ENCODE peak calls at places on chromosomes 2 and 18, in five cellular contexts. One of them, this sample, is unnamed.

GRCh38 chr18:9985641-9986040 is 71.8 kb downstream of the VAPA start:
- DNase-seq in GM12865: no peak
- DNase-seq in AG04449: no peak
- DNase-seq in AG09309: no peak
- DNase-seq in chondrocyte: no peak
- DNase-seq in this sample: no peak

GRCh38 chr2:236380051-236380612 is 115.9 kb upstream of the ASB18 start:
- DNase-seq in AG09309: no peak
- DNase-seq in chondrocyte: no peak
- DNase-seq in GM12865: no peak
- DNase-seq in AG04449: no peak
- DNase-seq in this sample: no peak

GRCh38 chr18:79867666-79868065 is 69.9 kb downstream of the KCNG2 start:
- DNase-seq in chondrocyte: no peak
- DNase-seq in AG04449: no peak
- DNase-seq in AG09309: no peak
- DNase-seq in GM12865: no peak
- DNase-seq in this sample: no peak

GRCh38 chr2:150596071-150596470 is 108.6 kb upstream of the RND3 start:
- DNase-seq in GM12865: no peak
- DNase-seq in chondrocyte: no peak
- DNase-seq in AG09309: no peak
- DNase-seq in AG04449: peak
- DNase-seq in this sample: no peak

GRCh38 chr2:175769200-175769599 is 232.9 kb downstream of the LNPK start:
- DNase-seq in AG04449: no peak
- DNase-seq in AG09309: no peak
- DNase-seq in chondrocyte: no peak
- DNase-seq in GM12865: no peak
- DNase-seq in this sample: no peak

GRCh38 chr18:57624988-57625387 is 3.4 kb upstream of the NARS1 start:
- DNase-seq in chondrocyte: no peak
- DNase-seq in AG04449: no peak
- DNase-seq in GM12865: no peak
- DNase-seq in AG09309: no peak
- DNase-seq in this sample: no peak

GRCh38 chr2:238883315-238884004 is 35.6 kb downstream of the TWIST2 start:
- DNase-seq in GM12865: no peak
- DNase-seq in AG04449: peak
- DNase-seq in chondrocyte: no peak
- DNase-seq in AG09309: no peak
- DNase-seq in this sample: no peak

GRCh38 chr2:64698668-64699444 is 45.1 kb upstream of the SERTAD2 start:
- DNase-seq in chondrocyte: no peak
- DNase-seq in GM12865: peak
- DNase-seq in AG04449: peak
- DNase-seq in AG09309: peak
- DNase-seq in this sample: no peak

GRCh38 chr2:238743243-238744068 is 104.4 kb upstream of the TWIST2 start:
- DNase-seq in GM12865: no peak
- DNase-seq in AG04449: no peak
- DNase-seq in AG09309: no peak
- DNase-seq in chondrocyte: no peak
- DNase-seq in this sample: no peak

GRCh38 chr2:180175736-180176135 is 168.6 kb upstream of the CWC22 start:
- DNase-seq in AG09309: no peak
- DNase-seq in GM12865: no peak
- DNase-seq in chondrocyte: no peak
- DNase-seq in AG04449: no peak
- DNase-seq in this sample: no peak

GRCh38 chr18:63297678-63298392 is 21.7 kb downstream of the BCL2 start:
- DNase-seq in GM12865: no peak
- DNase-seq in chondrocyte: no peak
- DNase-seq in AG04449: no peak
- DNase-seq in AG09309: no peak
- DNase-seq in this sample: no peak

GRCh38 chr2:230925879-230926765 is 1.1 kb upstream of the GPR55 start:
- DNase-seq in chondrocyte: peak
- DNase-seq in AG09309: no peak
- DNase-seq in GM12865: peak
- DNase-seq in AG04449: no peak
- DNase-seq in this sample: peak

GRCh38 chr2:134227666-134228065 is 26.2 kb upstream of the MGAT5 start:
- DNase-seq in chondrocyte: no peak
- DNase-seq in AG04449: no peak
- DNase-seq in GM12865: no peak
- DNase-seq in AG09309: no peak
- DNase-seq in this sample: no peak

GRCh38 chr2:4930704-4931103 is 761.5 kb upstream of the SOX11 start:
- DNase-seq in AG09309: no peak
- DNase-seq in GM12865: no peak
- DNase-seq in AG04449: no peak
- DNase-seq in chondrocyte: no peak
- DNase-seq in this sample: no peak

GRCh38 chr2:148789059-148789458 is 86.0 kb upstream of the KIF5C start:
- DNase-seq in GM12865: no peak
- DNase-seq in AG09309: no peak
- DNase-seq in AG04449: no peak
- DNase-seq in chondrocyte: no peak
- DNase-seq in this sample: no peak

GRCh38 chr18:2857491-2858063 is 10.8 kb downstream of the EMILIN2 start:
- DNase-seq in AG09309: peak
- DNase-seq in AG04449: peak
- DNase-seq in chondrocyte: no peak
- DNase-seq in GM12865: no peak
- DNase-seq in this sample: no peak

GRCh38 chr2:224126001-224126400 is 86.9 kb upstream of the SERPINE2 start:
- DNase-seq in GM12865: no peak
- DNase-seq in AG04449: no peak
- DNase-seq in AG09309: no peak
- DNase-seq in chondrocyte: no peak
- DNase-seq in this sample: no peak

GRCh38 chr2:234366891-234367290 is 130.0 kb downstream of the ARL4C start:
- DNase-seq in chondrocyte: no peak
- DNase-seq in AG09309: no peak
- DNase-seq in AG04449: no peak
- DNase-seq in GM12865: no peak
- DNase-seq in this sample: no peak

GRCh38 chr2:201275991-201276390 is 15.7 kb downstream of the CASP8 start:
- DNase-seq in AG04449: no peak
- DNase-seq in AG09309: no peak
- DNase-seq in GM12865: no peak
- DNase-seq in chondrocyte: no peak
- DNase-seq in this sample: no peak
- TF ChIP-seq CTCF in AG04449: no peak
- TF ChIP-seq CTCF in AG09309: no peak
- TF ChIP-seq CTCF in GM12865: no peak
- TF ChIP-seq CTCF in chondrocyte: no peak
- TF ChIP-seq CTCF in this sample: no peak

GRCh38 chr2:7034313-7034712 is 117.1 kb downstream of the RNF144A start:
- DNase-seq in chondrocyte: no peak
- DNase-seq in AG04449: no peak
- DNase-seq in AG09309: no peak
- DNase-seq in GM12865: peak
- DNase-seq in this sample: no peak
- TF ChIP-seq CTCF in chondrocyte: peak
- TF ChIP-seq CTCF in AG04449: peak
- TF ChIP-seq CTCF in AG09309: no peak
- TF ChIP-seq CTCF in GM12865: no peak
- TF ChIP-seq CTCF in this sample: no peak

DNA sequence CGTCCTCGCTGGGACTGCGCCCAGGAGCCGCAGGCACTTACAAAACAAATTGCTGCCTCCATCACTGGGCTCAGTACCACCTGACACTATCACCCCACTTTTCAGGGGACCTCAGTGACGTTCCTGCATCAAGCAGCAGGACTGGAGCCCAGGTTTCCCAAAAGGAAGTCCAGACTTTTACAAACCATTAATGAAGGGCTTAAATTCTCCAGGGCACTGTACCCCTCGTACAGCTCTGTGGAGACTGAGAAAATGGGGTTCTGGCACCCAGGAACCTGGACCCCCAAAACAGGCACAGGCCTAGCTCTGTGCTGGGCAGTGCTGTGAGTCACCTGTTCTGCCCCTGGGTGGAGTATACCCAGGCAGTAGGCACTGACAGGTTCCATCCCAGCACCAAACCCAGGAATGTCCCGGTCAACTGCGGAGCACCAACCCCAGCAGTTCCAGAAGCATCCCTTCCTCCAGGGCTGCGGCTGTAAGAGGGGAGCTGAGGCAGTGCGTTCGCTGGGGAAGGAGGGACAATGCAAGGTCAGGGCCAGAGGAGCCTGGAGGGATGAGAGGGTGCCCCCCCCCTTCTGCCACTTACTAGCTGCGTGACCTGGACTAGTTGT is 24.6 kb upstream of the NOTO start:
- DNase-seq in AG04449: no peak
- DNase-seq in chondrocyte: no peak
- DNase-seq in GM12865: no peak
- DNase-seq in AG09309: no peak
- DNase-seq in this sample: no peak
- TF ChIP-seq CTCF in AG04449: no peak
- TF ChIP-seq CTCF in chondrocyte: peak
- TF ChIP-seq CTCF in GM12865: no peak
- TF ChIP-seq CTCF in AG09309: no peak
- TF ChIP-seq CTCF in this sample: no peak

DNA sequence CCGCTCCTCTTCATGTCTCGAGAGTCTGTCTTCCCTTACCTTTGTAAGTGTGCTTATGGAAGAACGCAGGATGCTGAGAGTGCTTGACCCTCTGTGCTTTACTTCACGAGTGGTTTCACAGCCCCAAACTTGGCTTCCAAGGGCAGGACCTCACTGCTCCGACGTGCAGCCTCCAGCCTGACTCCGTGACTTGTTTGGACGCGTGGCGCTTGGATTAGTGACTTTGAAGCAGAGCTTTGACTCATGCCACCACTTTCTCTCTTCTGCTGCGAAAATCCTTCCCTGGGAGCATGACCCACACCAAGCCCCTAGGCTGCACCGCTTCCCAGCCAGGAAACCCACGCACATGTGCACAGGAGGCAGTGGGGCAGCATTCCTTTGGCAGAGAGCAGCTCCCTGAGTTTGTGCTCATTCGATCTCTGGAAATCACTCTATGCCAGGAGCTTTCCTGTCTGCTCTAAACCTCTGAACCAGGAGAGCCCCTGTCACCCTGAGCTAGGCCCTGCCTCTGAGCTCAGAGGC is 207.8 kb upstream of the HS6ST1 start:
- DNase-seq in AG09309: no peak
- DNase-seq in chondrocyte: no peak
- DNase-seq in GM12865: no peak
- DNase-seq in AG04449: no peak
- DNase-seq in this sample: no peak
- TF ChIP-seq CTCF in AG09309: no peak
- TF ChIP-seq CTCF in chondrocyte: no peak
- TF ChIP-seq CTCF in GM12865: no peak
- TF ChIP-seq CTCF in AG04449: no peak
- TF ChIP-seq CTCF in this sample: no peak

GRCh38 chr2:189798312-189799029 is 14.2 kb downstream of the PMS1 start:
- DNase-seq in GM12865: peak
- DNase-seq in AG04449: peak
- DNase-seq in AG09309: peak
- DNase-seq in chondrocyte: no peak
- DNase-seq in this sample: no peak
- TF ChIP-seq CTCF in GM12865: peak
- TF ChIP-seq CTCF in AG04449: peak
- TF ChIP-seq CTCF in AG09309: peak
- TF ChIP-seq CTCF in chondrocyte: peak
- TF ChIP-seq CTCF in this sample: no peak

DNA sequence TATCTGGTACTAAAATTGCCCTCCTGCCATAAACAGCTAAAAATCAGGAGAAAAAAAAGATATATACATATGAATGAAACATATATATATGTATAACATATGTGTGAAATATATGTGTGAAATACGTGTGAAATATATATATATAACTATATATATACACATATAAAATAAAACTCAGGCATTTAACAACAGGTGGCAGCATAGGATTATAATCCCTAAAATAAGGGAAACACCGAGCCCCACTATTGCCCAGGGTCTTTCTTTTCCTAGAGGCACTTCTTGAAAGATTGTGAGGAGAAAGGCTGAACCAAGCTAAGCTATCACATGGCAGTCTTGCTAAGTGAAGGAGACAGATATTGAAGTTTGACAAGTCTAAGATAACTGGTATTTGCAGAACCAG is 65.9 kb upstream of the CYTIP start:
- DNase-seq in AG09309: no peak
- DNase-seq in chondrocyte: no peak
- DNase-seq in AG04449: no peak
- DNase-seq in GM12865: no peak
- DNase-seq in this sample: no peak
- TF ChIP-seq CTCF in AG09309: no peak
- TF ChIP-seq CTCF in chondrocyte: peak
- TF ChIP-seq CTCF in AG04449: no peak
- TF ChIP-seq CTCF in GM12865: no peak
- TF ChIP-seq CTCF in this sample: no peak

GRCh38 chr2:3488768-3489448 is 30.4 kb downstream of the ADI1 start:
- DNase-seq in chondrocyte: peak
- DNase-seq in GM12865: no peak
- DNase-seq in AG04449: no peak
- DNase-seq in AG09309: no peak
- DNase-seq in this sample: no peak
- TF ChIP-seq CTCF in chondrocyte: no peak
- TF ChIP-seq CTCF in GM12865: no peak
- TF ChIP-seq CTCF in AG04449: no peak
- TF ChIP-seq CTCF in AG09309: no peak
- TF ChIP-seq CTCF in this sample: no peak

DNA sequence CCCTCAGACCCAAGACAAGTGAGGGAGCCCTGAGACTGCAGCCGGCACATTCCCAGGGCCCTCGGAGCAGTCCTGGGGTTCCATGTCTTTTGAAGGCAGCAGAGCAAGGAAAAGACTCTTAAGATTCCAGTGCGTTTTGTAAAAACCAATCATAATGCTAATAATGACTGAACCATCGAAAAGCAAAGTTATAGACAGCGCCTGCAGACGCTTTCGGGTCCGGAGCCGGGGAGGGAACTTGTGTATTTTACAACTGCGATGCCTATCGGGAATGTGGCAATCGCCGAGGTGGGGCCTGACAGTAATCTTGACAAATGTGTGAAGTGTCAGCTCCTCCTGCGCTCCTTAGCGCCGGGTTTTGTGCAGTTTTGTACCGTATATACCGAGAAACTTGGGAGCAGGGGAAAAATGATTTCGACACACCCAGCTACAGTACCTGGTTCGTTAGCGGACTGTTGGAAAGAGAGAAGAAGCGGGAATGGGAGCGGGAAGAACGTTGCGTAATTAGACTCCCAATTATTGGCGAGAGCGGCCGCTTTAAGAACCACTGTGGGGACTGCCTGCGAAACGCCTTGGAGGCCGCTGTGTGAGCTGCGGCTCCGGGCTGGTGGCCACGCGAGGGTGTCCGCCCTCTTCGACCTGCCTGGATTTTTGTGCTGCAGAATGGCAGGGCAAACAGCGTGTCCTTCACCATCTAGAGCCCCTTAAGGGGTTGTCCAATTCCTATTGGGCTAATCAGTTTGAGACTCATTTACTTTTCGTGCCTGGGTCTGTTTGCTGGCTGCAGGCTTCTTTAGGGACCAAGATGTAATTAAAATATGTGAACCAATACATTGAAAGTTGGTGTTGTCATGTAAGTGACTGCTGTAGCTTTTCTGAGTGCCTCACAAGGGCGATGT is 2.4 kb downstream of the EPAS1 start:
- DNase-seq in GM12865: no peak
- DNase-seq in AG04449: no peak
- DNase-seq in chondrocyte: no peak
- DNase-seq in AG09309: no peak
- DNase-seq in this sample: no peak
- TF ChIP-seq CTCF in GM12865: no peak
- TF ChIP-seq CTCF in AG04449: peak
- TF ChIP-seq CTCF in chondrocyte: peak
- TF ChIP-seq CTCF in AG09309: peak
- TF ChIP-seq CTCF in this sample: no peak

GRCh38 chr2:114784890-114785583 is 342.6 kb downstream of the DPP10 start:
- DNase-seq in AG09309: no peak
- DNase-seq in AG04449: no peak
- DNase-seq in GM12865: no peak
- DNase-seq in chondrocyte: no peak
- DNase-seq in this sample: no peak
- TF ChIP-seq CTCF in AG09309: no peak
- TF ChIP-seq CTCF in AG04449: no peak
- TF ChIP-seq CTCF in GM12865: no peak
- TF ChIP-seq CTCF in chondrocyte: no peak
- TF ChIP-seq CTCF in this sample: no peak

This sample was measured in activated B cell treated with CpG ODN at 0.5 μM for 24 hours.